ENCODE peak calls at places on chromosomes 6 and 20, in nine cellular contexts. J is tibial nerve, F is IMR-90, Z is body of pancreas, Y is Peyer's patch, W is sigmoid colon, N is ovary, C is A549, D is HepG2. M is an unnamed sample.

GRCh38 chr6:5981274-5982026 is 25.3 kb downstream of the NRN1 start:
- DNase-seq in J (no peak), F (peak; percentile 9), Z (no peak), Y (no peak), W (no peak), N (no peak), C (no peak), D (no peak), M (no peak)

GRCh38 chr20:44074252-44075151 is 112.5 kb downstream of the JPH2 start:
- DNase-seq in J (no peak), F (peak; percentile 85), Z (no peak), Y (no peak), W (no peak), N (peak; percentile 8), C (no peak), D (no peak), M (peak; percentile 1)

GRCh38 chr6:133778414-133778813 is 110.5 kb upstream of the TCF21 start:
- DNase-seq in J (no peak), F (peak; percentile 95), Z (no peak), Y (no peak), W (no peak), N (no peak), C (peak; percentile 52), D (no peak), M (no peak)

GRCh38 chr6:156946370-156946936 is 169.3 kb downstream of the ARID1B start:
- DNase-seq in J (no peak), F (no peak), Z (no peak), Y (no peak), W (no peak), N (no peak), C (no peak), D (no peak), M (no peak)

GRCh38 chr6:27130668-27131428 is 116.7 kb upstream of the PRSS16 start:
- DNase-seq in J (no peak), F (no peak), Z (no peak), Y (no peak), W (no peak), N (no peak), C (no peak), D (no peak), M (no peak)

GRCh38 chr20:47453167-47453782 is 48.4 kb upstream of the NCOA3 start:
- DNase-seq in J (no peak), F (peak; percentile 93), Z (no peak), Y (peak; percentile 65), W (no peak), N (no peak), C (peak; percentile 93), D (peak; percentile 85), M (no peak)

GRCh38 chr6:16472349-16473069 is 234.1 kb downstream of the GMPR start:
- DNase-seq in J (no peak), F (peak; percentile 92), Z (no peak), Y (no peak), W (no peak), N (no peak), C (no peak), D (peak; percentile 35), M (no peak)

GRCh38 chr6:42368156-42368555 is 83.6 kb downstream of the TRERF1 start:
- DNase-seq in J (no peak), F (no peak), Z (no peak), Y (no peak), W (no peak), N (no peak), C (no peak), D (no peak), M (no peak)

GRCh38 chr6:80550271-80550670 is 443.8 kb downstream of the BCKDHB start:
- DNase-seq in J (no peak), F (no peak), Z (no peak), Y (no peak), W (no peak), N (no peak), C (no peak), D (no peak), M (no peak)

GRCh38 chr6:80548496-80548895 is 442.0 kb downstream of the BCKDHB start:
- DNase-seq in J (no peak), F (peak; percentile 51), Z (no peak), Y (no peak), W (no peak), N (no peak), C (no peak), D (no peak), M (no peak)

GRCh38 chr6:80550748-80551147 is 444.3 kb downstream of the BCKDHB start:
- DNase-seq in J (no peak), F (no peak), Z (no peak), Y (no peak), W (no peak), N (no peak), C (no peak), D (no peak), M (no peak)

GRCh38 chr6:80545323-80545722 is 438.9 kb downstream of the BCKDHB start:
- DNase-seq in J (no peak), F (no peak), Z (no peak), Y (no peak), W (no peak), N (no peak), C (no peak), D (no peak), M (no peak)

DNA sequence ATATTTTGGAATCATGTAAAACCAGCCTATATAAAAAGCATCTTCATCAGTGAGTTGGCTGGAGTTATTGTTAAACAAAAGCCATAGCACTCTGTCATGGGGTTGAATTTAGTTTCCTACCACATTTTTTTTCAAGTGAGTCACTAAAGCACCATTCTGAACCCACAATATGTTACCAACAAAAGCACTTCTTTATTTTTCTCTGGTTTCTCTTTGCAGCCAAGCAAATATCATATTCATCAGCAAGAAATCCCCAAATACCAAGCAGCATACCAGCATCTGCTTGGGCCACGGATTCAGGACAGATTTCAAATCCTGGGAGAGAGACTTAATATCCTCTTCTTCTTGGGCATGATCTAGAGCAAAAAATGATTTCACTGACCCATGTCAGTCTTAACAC is 441.4 kb downstream of the BCKDHB start:
- DNase-seq in J (no peak), F (peak; percentile 94), Z (no peak), Y (no peak), W (no peak), N (no peak), C (no peak), D (no peak), M (no peak)
- H3K27ac ChIP-seq in J (peak overlapping the region; percentile 65), F (peak overlapping the region; percentile 49), Z (no peak overlapping the region), Y (no peak overlapping the region), W (no peak overlapping the region), N (no peak overlapping the region), C (no peak overlapping the region), D (no peak overlapping the region), M (no peak overlapping the region)

DNA sequence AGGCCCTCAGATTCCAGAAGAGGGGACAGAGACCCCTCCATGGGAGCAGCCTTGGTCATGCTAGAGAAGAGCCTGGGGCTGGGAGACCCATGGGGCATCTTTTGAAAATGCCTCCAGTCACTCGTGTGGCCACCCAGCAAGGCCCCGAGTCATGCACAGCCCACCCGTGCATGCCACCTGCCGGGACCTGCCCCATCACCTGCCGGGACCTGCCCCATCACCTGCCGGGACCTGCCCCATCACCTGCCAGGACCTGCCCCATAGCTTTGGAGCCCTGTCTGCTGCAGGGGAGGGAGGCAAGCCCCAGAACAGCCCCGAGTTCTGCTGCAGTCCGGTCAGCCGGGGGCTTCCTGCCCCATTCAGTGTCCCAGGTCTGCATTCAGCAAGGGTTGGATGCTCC is 37.5 kb upstream of the SLCO4A1 start:
- DNase-seq in J (no peak), F (no peak), Z (no peak), Y (no peak), W (no peak), N (no peak), C (no peak), D (no peak), M (no peak)
- TF ChIP-seq POLR2A in J (no peak), F (no peak), Z (no peak), Y (no peak), W (no peak), N (no peak), C (no peak), D (no peak), M (no peak)

DNA sequence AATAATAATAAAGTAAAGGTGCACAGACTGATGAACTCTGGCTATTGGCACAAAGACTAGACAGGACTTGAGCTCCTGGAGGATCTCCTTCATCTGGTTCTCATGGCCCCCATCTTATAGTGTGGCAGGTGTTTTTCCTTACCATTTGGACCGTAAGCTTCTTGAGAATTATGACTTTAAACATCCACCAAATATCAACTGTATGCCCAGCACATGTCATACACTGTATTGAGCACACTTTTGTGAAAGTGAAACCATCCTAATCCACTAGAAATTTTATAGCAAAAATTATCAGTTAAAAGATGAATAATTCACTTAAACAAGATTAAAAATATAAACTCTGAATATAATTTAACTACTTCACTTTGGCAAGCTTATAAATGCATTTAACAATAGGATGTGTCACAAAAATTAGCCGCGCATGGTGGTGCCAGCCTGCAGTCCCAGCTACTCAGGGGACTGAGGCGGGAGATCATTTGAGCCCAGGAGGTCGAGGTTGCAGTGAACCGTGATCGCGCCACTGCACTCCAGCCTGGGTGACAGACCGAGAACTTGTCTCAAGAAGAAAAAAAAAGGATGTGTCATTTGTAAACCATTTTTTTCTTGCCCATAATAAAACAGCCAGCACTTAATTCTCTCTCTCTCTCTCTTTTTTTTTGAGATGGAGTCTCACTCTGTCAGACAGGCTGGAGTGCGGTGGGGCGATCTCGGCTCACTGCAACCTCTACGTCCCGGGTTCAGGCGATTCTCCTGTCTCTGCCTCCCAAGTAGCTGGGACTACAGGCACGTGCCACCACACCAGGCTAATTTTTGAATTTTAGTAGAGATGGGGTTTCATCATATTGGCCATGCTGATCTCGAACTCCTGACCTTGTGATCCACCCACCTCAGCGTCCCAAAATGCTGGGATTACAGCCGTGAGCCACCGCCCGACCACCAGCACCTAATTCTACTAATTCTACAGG is 9.1 kb downstream of the HIVEP2 start:
- DNase-seq in J (no peak), F (no peak), Z (no peak), Y (peak; percentile 74), W (no peak), N (no peak), C (no peak), D (no peak), M (no peak)
- H3K27ac ChIP-seq in J (no peak overlapping the region), F (no peak overlapping the region), Z (no peak overlapping the region), Y (peak overlapping the region; percentile 73), W (no peak overlapping the region), N (no peak overlapping the region), C (no peak overlapping the region), D (no peak overlapping the region), M (no peak overlapping the region)

GRCh38 chr20:8018928-8019177 is 708 bp downstream of the TMX4 start:
- DNase-seq in J (no peak), F (peak; percentile 15), Z (no peak), Y (peak; percentile 52), W (no peak), N (no peak), C (no peak), D (no peak), M (no peak)

GRCh38 chr20:8020314-8021079 is 936 bp upstream of the TMX4 start:
- DNase-seq in J (no peak), F (no peak), Z (no peak), Y (no peak), W (no peak), N (no peak), C (no peak), D (peak; percentile 23), M (no peak)

GRCh38 chr20:8019998-8020247 is 362 bp upstream of the TMX4 start:
- DNase-seq in J (no peak), F (no peak), Z (no peak), Y (no peak), W (no peak), N (no peak), C (no peak), D (no peak), M (no peak)

GRCh38 chr20:8021541-8022269 is 2.1 kb upstream of the TMX4 start:
- DNase-seq in J (no peak), F (no peak), Z (no peak), Y (no peak), W (no peak), N (peak; percentile 42), C (no peak), D (no peak), M (no peak)

GRCh38 chr20:8019178-8019997 is at the start of gene TMX4:
- DNase-seq in J (peak; percentile 93), F (peak; percentile 94), Z (peak; percentile 99), Y (peak; percentile 99), W (peak; percentile 99), N (peak; percentile 99), C (peak; percentile 96), D (peak; percentile 98), M (peak; percentile 99)
- TF ChIP-seq POLR2A in J (peak; percentile 92), F (peak; percentile 93), Z (peak; percentile 98), Y (peak; percentile 94), W (peak; percentile 89), N (peak; percentile 90), C (peak; percentile 99), D (peak; percentile 97), M (peak; percentile 96)